ENCODE peak calls at places on chromosomes 16 and 17, in six cellular contexts. L, X, A, P, O and F are unnamed samples.

GRCh38 chr16:20404637-20405036 is at the start of gene PDILT:
- DNase-seq in L (no peak), X (no peak), A (no peak), P (no peak), O (no peak), F (no peak)

GRCh38 chr16:23907457-23907902 is 71.7 kb downstream of the PRKCB start:
- DNase-seq in L (no peak), X (no peak), A (no peak), P (no peak), O (no peak), F (no peak)

GRCh38 chr17:46125831-46126230 is 67.4 kb downstream of the KANSL1 start:
- DNase-seq in L (no peak), X (no peak), A (no peak), P (no peak), O (no peak), F (no peak)

GRCh38 chr16:53093162-53093744 is 38.5 kb downstream of the CHD9 start:
- DNase-seq in L (no peak), X (no peak), A (no peak), P (no peak), O (no peak), F (no peak)

GRCh38 chr17:19744492-19744891 is 3.6 kb downstream of the ALDH3A1 start:
- DNase-seq in L (no peak), X (no peak), A (peak; percentile 30), P (no peak), O (peak; percentile 24), F (no peak)

GRCh38 chr16:11994187-11995119 is 17.9 kb downstream of the SNX29 start:
- DNase-seq in L (peak; percentile 81), X (no peak), A (peak; percentile 19), P (no peak), O (peak; percentile 54), F (peak; percentile 51)

GRCh38 chr16:55571191-55571897 is 4.9 kb downstream of the CAPNS2 start:
- DNase-seq in L (no peak), X (no peak), A (no peak), P (no peak), O (no peak), F (no peak)

GRCh38 chr17:78759203-78759968 is 22.7 kb downstream of the CYTH1 start:
- DNase-seq in L (peak; percentile 45), X (no peak), A (peak; percentile 82), P (peak; percentile 36), O (peak; percentile 72), F (peak; percentile 47)

GRCh38 chr16:84794626-84795025 is 25.2 kb upstream of the CRISPLD2 start:
- DNase-seq in L (no peak), X (no peak), A (no peak), P (no peak), O (no peak), F (no peak)

GRCh38 chr17:71437176-71437575 is 683.6 kb upstream of the SOX9 start:
- DNase-seq in L (no peak), X (peak; percentile 35), A (no peak), P (no peak), O (no peak), F (no peak)

GRCh38 chr17:76598004-76598439 is 12.4 kb upstream of the ST6GALNAC2 start:
- DNase-seq in L (peak; percentile 69), X (no peak), A (no peak), P (no peak), O (no peak), F (no peak)

GRCh38 chr17:58527949-58528348 is 13.5 kb upstream of the MTMR4 start:
- DNase-seq in L (peak; percentile 92), X (no peak), A (no peak), P (no peak), O (no peak), F (peak; percentile 63)

GRCh38 chr17:72977768-72978417 is 114.6 kb downstream of the SLC39A11 start:
- DNase-seq in L (no peak), X (no peak), A (no peak), P (no peak), O (no peak), F (peak; percentile 64)

GRCh38 chr17:40648326-40648968 is 829 bp upstream of the SMARCE1 start:
- DNase-seq in L (no peak), X (peak; percentile 23), A (no peak), P (no peak), O (no peak), F (no peak)

GRCh38 chr16:66942981-66943380 is 7.7 kb downstream of the CES2 start:
- DNase-seq in L (no peak), X (no peak), A (no peak), P (no peak), O (no peak), F (no peak)

GRCh38 chr16:85560932-85561247 is 52.2 kb upstream of the GSE1 start:
- DNase-seq in L (no peak), X (no peak), A (no peak), P (no peak), O (no peak), F (no peak)

GRCh38 chr17:45341389-45342158 is 24.8 kb upstream of the MAP3K14 start:
- DNase-seq in L (no peak), X (peak; percentile 88), A (peak; percentile 7), P (peak; percentile 88), O (peak; percentile 81), F (peak; percentile 80)

GRCh38 chr17:46885956-46886663 is 34.7 kb downstream of the WNT9B start:
- DNase-seq in L (no peak), X (no peak), A (no peak), P (no peak), O (no peak), F (no peak)

GRCh38 chr16:87062569-87063442 is 254.4 kb downstream of the C16orf95 start:
- DNase-seq in L (peak; percentile 48), X (peak; percentile 58), A (peak; percentile 55), P (no peak), O (peak; percentile 73), F (peak; percentile 64)

GRCh38 chr17:61168506-61168905 is 231.1 kb upstream of the TBX2 start:
- DNase-seq in L (no peak), X (no peak), A (no peak), P (no peak), O (no peak), F (no peak)

GRCh38 chr16:85824161-85825135 is 25.0 kb downstream of the COX4I1 start:
- DNase-seq in L (no peak), X (no peak), A (no peak), P (no peak), O (no peak), F (no peak)

GRCh38 chr16:65117701-65118448 is 4.0 kb downstream of the CDH11 start:
- DNase-seq in L (peak; percentile 90), X (peak; percentile 86), A (peak; percentile 70), P (peak; percentile 83), O (peak; percentile 72), F (peak; percentile 89)

DNA sequence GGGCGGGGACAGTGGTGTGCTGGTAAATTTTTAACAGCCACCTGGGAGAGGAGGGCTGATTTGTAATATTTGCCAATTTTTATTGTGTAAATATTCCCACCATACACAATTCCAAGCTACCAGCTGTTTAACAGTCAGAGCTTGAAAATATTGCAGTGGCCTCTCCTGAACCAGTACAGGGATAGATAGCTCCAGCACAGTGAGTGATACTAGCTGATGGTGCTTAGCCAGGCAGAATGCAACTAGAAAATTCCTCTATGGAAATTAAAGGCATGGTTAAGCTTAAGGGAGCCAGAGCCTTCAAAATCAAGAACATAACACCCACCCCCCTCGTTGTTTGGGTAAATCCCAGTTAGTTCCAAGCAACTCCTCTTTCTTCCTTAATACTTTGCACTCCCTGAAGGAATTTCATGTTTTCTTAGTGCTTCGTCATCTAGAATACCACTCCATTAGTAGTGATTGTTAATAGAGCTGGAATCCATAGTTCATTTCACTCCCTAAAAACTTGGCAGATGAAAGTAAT is 96.6 kb downstream of the CYB561 start:
- DNase-seq in L (no peak), X (peak; percentile 82), A (no peak), P (no peak), O (no peak), F (no peak)
- H3K4me3 ChIP-seq in L (no peak overlapping the region), X (no peak overlapping the region), A (no peak overlapping the region), P (no peak overlapping the region), O (no peak overlapping the region), F (no peak overlapping the region)

GRCh38 chr16:78961464-78961863 is 639.1 kb downstream of the MAF start:
- DNase-seq in L (no peak), X (no peak), A (no peak), P (no peak), O (no peak), F (no peak)
- H3K4me3 ChIP-seq in L (no peak overlapping the region), X (no peak overlapping the region), A (no peak overlapping the region), P (no peak overlapping the region), O (no peak overlapping the region), F (no peak overlapping the region)

GRCh38 chr17:67833134-67833533 is 7.8 kb downstream of the BPTF start:
- DNase-seq in L (no peak), X (no peak), A (no peak), P (no peak), O (no peak), F (no peak)

GRCh38 chr17:67833946-67834631 is 8.8 kb downstream of the BPTF start:
- DNase-seq in L (no peak), X (no peak), A (no peak), P (no peak), O (no peak), F (no peak)

GRCh38 chr17:67830440-67830839 is 5.1 kb downstream of the BPTF start:
- DNase-seq in L (no peak), X (no peak), A (no peak), P (no peak), O (no peak), F (no peak)

GRCh38 chr17:67829331-67829730 is 4.0 kb downstream of the BPTF start:
- DNase-seq in L (no peak), X (no peak), A (no peak), P (no peak), O (no peak), F (no peak)

DNA sequence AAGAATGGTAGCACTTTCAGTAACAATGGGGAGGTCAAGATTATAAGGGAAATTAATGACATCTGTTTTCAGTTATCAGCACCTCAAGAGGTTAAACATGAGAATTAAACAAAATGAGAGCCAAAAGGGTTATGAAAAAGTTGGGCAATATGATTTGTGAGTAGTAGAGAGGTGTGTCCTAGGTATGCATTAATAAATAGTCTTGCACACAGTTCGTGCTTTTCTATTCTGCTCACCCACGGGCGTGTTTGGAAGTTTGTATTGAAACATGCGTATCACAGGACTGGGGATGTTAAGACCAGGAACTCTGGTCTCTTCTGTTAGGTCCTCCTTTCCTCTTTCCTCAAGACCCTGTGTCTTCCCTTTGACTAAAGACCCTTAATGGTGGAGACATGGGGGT is 6.0 kb downstream of the BPTF start:
- DNase-seq in L (no peak), X (no peak), A (no peak), P (no peak), O (no peak), F (no peak)
- H3K4me3 ChIP-seq in L (no peak overlapping the region), X (no peak overlapping the region), A (no peak overlapping the region), P (no peak overlapping the region), O (no peak overlapping the region), F (no peak overlapping the region)

DNA sequence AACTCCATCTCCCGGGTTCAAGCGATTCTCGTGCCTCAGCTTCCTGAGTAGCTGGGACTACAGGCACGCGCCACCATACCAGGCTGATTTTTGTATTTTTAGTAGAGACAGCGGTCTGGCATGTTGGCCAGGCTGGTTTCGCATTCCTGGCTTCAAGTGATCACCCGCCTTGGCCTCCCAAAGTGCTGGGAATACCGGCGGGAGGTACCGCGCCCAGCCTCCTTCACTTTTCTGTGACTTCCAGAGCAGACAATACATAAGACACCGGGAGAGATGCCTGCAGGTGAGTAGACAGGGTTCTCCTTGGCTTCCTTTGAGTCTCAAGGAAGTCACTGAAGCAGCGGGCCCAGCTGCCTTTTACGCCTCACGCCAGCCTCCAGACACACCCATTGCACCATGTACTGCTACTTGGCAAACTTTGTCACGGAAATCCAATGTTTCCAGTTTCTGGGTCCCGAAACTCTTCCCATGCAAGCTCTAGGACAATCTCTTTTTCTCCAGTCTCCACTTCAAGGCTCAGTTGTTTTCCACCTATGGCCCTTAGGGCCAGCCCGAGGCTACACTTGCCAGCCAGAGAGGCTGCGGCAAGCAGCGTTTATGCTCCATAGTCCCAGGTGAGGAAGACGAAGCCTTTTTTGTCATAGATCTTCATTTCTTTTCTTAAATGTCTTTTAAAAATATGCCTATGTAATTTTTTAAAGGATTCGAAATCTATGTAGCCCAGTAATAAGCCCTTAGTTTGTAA is 886 bp upstream of the OR1F1 start:
- DNase-seq in L (no peak), X (no peak), A (no peak), P (no peak), O (no peak), F (no peak)
- H3K4me3 ChIP-seq in L (no peak overlapping the region), X (no peak overlapping the region), A (no peak overlapping the region), P (no peak overlapping the region), O (no peak overlapping the region), F (no peak overlapping the region)